ENCODE peak calls at places on chromosomes 1 and 21, in six cellular contexts. W, Z, J, U, L and I are unnamed samples.

GRCh38 chr1:208855403-208855802 is 611.2 kb upstream of the PLXNA2 start:
- DNase-seq in W (no peak), Z (no peak), J (no peak), U (no peak), L (no peak), I (no peak)

GRCh38 chr1:15833069-15833679 is 14.3 kb upstream of the SPEN start:
- DNase-seq in W (peak), Z (peak), J (no peak), U (peak), L (peak), I (peak)

GRCh38 chr1:118960026-118960561 is 28.0 kb downstream of the TBX15 start:
- DNase-seq in W (no peak), Z (no peak), J (no peak), U (peak), L (no peak), I (no peak)

GRCh38 chr1:118145736-118146135 is 39.3 kb downstream of the SPAG17 start:
- DNase-seq in W (no peak), Z (no peak), J (peak), U (no peak), L (no peak), I (no peak)

GRCh38 chr1:36436820-36437219 is 13.4 kb downstream of the OSCP1 start:
- DNase-seq in W (no peak), Z (no peak), J (peak), U (peak), L (no peak), I (no peak)

GRCh38 chr1:228445867-228446584 is 29.4 kb upstream of the TRIM17 start:
- DNase-seq in W (peak), Z (peak), J (peak), U (peak), L (peak), I (no peak)

GRCh38 chr21:41098481-41098880 is 69.5 kb upstream of the BACE2 start:
- DNase-seq in W (no peak), Z (no peak), J (no peak), U (no peak), L (no peak), I (no peak)

GRCh38 chr1:228031276-228031995 is 24.6 kb downstream of the WNT3A start:
- DNase-seq in W (no peak), Z (no peak), J (no peak), U (no peak), L (no peak), I (no peak)

GRCh38 chr21:40819262-40819661 is 27.7 kb downstream of the DSCAM start:
- DNase-seq in W (no peak), Z (no peak), J (no peak), U (no peak), L (no peak), I (no peak)

GRCh38 chr1:171221665-171222591 is 26.4 kb upstream of the FMO1 start:
- DNase-seq in W (no peak), Z (peak), J (peak), U (peak), L (no peak), I (no peak)

GRCh38 chr1:64476251-64476952 is 6.5 kb downstream of the CACHD1 start:
- DNase-seq in W (no peak), Z (no peak), J (peak), U (peak), L (no peak), I (no peak)

GRCh38 chr1:87084247-87084836 is 169.9 kb downstream of the HS2ST1 start:
- DNase-seq in W (peak), Z (no peak), J (peak), U (peak), L (peak), I (peak)

GRCh38 chr1:86487131-86487804 is 18.5 kb downstream of the CLCA1 start:
- DNase-seq in W (no peak), Z (peak), J (peak), U (no peak), L (no peak), I (no peak)

GRCh38 chr1:108811611-108812010 is 45.3 kb downstream of the AKNAD1 start:
- DNase-seq in W (no peak), Z (no peak), J (no peak), U (no peak), L (no peak), I (no peak)

GRCh38 chr1:154735801-154736163 is 127.8 kb upstream of the ADAR start:
- DNase-seq in W (no peak), Z (no peak), J (no peak), U (no peak), L (no peak), I (no peak)

GRCh38 chr1:113966013-113966412 is 13.3 kb upstream of the OLFML3 start:
- DNase-seq in W (no peak), Z (no peak), J (no peak), U (no peak), L (no peak), I (no peak)

GRCh38 chr1:200316148-200316803 is 93.6 kb downstream of the ZNF281 start:
- DNase-seq in W (no peak), Z (no peak), J (no peak), U (no peak), L (no peak), I (no peak)

GRCh38 chr1:214980931-214981330 is 101.6 kb upstream of the KCNK2 start:
- DNase-seq in W (no peak), Z (no peak), J (no peak), U (no peak), L (no peak), I (no peak)

GRCh38 chr1:39392851-39393573 is 98.4 kb upstream of the BMP8A start:
- DNase-seq in W (no peak), Z (no peak), J (no peak), U (no peak), L (no peak), I (no peak)

GRCh38 chr1:201938440-201939005 is 7.8 kb downstream of the LMOD1 start:
- DNase-seq in W (no peak), Z (no peak), J (no peak), U (no peak), L (no peak), I (no peak)

GRCh38 chr1:72623299-72623708 is 341.0 kb upstream of the NEGR1 start:
- DNase-seq in W (peak), Z (no peak), J (peak), U (peak), L (peak), I (peak)

GRCh38 chr1:204507317-204508105 is 8.7 kb upstream of the MDM4 start:
- DNase-seq in W (peak), Z (no peak), J (peak), U (peak), L (peak), I (no peak)

GRCh38 chr1:218394416-218394815 is 49.3 kb downstream of the TGFB2 start:
- DNase-seq in W (no peak), Z (no peak), J (no peak), U (no peak), L (no peak), I (no peak)

GRCh38 chr1:179774033-179774432 is 30.9 kb downstream of the FAM163A start:
- DNase-seq in W (peak), Z (no peak), J (no peak), U (no peak), L (no peak), I (no peak)

GRCh38 chr1:9345471-9345870 is 52.8 kb downstream of the SPSB1 start:
- DNase-seq in W (no peak), Z (no peak), J (no peak), U (no peak), L (no peak), I (no peak)